ENCODE peak calls at places on chromosomes 5 and 9, in four cellular contexts. One of them, this sample, is unnamed.

GRCh38 chr9:75892168-75892901 is 1.9 kb downstream of the PCSK5 start:
- DNase-seq in activated CD8-positive, alpha-beta memory T cell treated with anti-CD3 and anti-CD28 coated beads for 48 hours: no peak
- DNase-seq in hepatic stellate cell: no peak
- DNase-seq in GM04503: no peak
- DNase-seq in this sample: peak; percentile 60

GRCh38 chr5:93929146-93929545 is 187.7 kb upstream of the POU5F2 start:
- DNase-seq in activated CD8-positive, alpha-beta memory T cell treated with anti-CD3 and anti-CD28 coated beads for 48 hours: no peak
- DNase-seq in hepatic stellate cell: no peak
- DNase-seq in GM04503: peak; percentile 15
- DNase-seq in this sample: no peak

GRCh38 chr9:27503623-27504022 is 20.5 kb upstream of the IFNK start:
- DNase-seq in activated CD8-positive, alpha-beta memory T cell treated with anti-CD3 and anti-CD28 coated beads for 48 hours: no peak
- DNase-seq in hepatic stellate cell: no peak
- DNase-seq in GM04503: no peak
- DNase-seq in this sample: no peak

GRCh38 chr9:93434056-93434455 is 17.4 kb upstream of the FAM120A start:
- DNase-seq in activated CD8-positive, alpha-beta memory T cell treated with anti-CD3 and anti-CD28 coated beads for 48 hours: no peak
- DNase-seq in hepatic stellate cell: no peak
- DNase-seq in GM04503: no peak
- DNase-seq in this sample: no peak

GRCh38 chr5:75167345-75167744 is 69.3 kb downstream of the ANKRD31 start:
- DNase-seq in activated CD8-positive, alpha-beta memory T cell treated with anti-CD3 and anti-CD28 coated beads for 48 hours: no peak
- DNase-seq in hepatic stellate cell: no peak
- DNase-seq in GM04503: no peak
- DNase-seq in this sample: no peak

GRCh38 chr5:68484307-68485068 is 268.9 kb downstream of the PIK3R1 start:
- DNase-seq in activated CD8-positive, alpha-beta memory T cell treated with anti-CD3 and anti-CD28 coated beads for 48 hours: no peak
- DNase-seq in hepatic stellate cell: no peak
- DNase-seq in GM04503: peak; percentile 94
- DNase-seq in this sample: no peak

GRCh38 chr9:133171161-133171955 is 7.6 kb upstream of the GBGT1 start:
- DNase-seq in activated CD8-positive, alpha-beta memory T cell treated with anti-CD3 and anti-CD28 coated beads for 48 hours: no peak
- DNase-seq in hepatic stellate cell: no peak
- DNase-seq in GM04503: no peak
- DNase-seq in this sample: no peak

GRCh38 chr5:82597437-82597836 is 319.3 kb upstream of the RPS23 start:
- DNase-seq in activated CD8-positive, alpha-beta memory T cell treated with anti-CD3 and anti-CD28 coated beads for 48 hours: no peak
- DNase-seq in hepatic stellate cell: no peak
- DNase-seq in GM04503: no peak
- DNase-seq in this sample: no peak

GRCh38 chr9:129576546-129577543 is 44.1 kb downstream of the C9orf50 start:
- DNase-seq in activated CD8-positive, alpha-beta memory T cell treated with anti-CD3 and anti-CD28 coated beads for 48 hours: no peak
- DNase-seq in hepatic stellate cell: peak; percentile 70
- DNase-seq in GM04503: no peak
- DNase-seq in this sample: no peak

This sample was measured in mesothelial cell of epicardium.